ENCODE peak calls at places on chromosome 2, in nine cellular contexts. A, G, W, Z, R, U, F, J and I are unnamed samples.
A peak's percentile ranks its signal among the peaks of the same experiment; 100 is the strongest.

GRCh38 chr2:216533504-216534068 is 34.9 kb downstream of the RPL37A start:
- DNase-seq in F (no peak), R (no peak), Z (no peak), A (no peak), W (no peak), J (no peak), U (no peak), G (no peak), I (peak; percentile 31)

GRCh38 chr2:211745295-211746097 is 793.1 kb downstream of the ERBB4 start:
- DNase-seq in G (peak; percentile 83), Z (peak; percentile 71), F (peak; percentile 84), A (peak; percentile 16), R (peak; percentile 35), J (no peak), W (peak; percentile 43), U (peak; percentile 59), I (peak; percentile 53)

GRCh38 chr2:70385204-70385603 is 83.3 kb upstream of the FAM136A start:
- DNase-seq in J (no peak), F (no peak), A (no peak), U (no peak), G (no peak), Z (peak; percentile 43), R (no peak), W (no peak), I (no peak)

GRCh38 chr2:9282713-9283112 is 76.1 kb downstream of the ASAP2 start:
- DNase-seq in A (no peak), J (no peak), G (no peak), U (no peak), R (no peak), W (no peak), F (no peak), Z (no peak), I (no peak)

GRCh38 chr2:215430528-215431187 is 5.2 kb downstream of the FN1 start:
- DNase-seq in U (peak; percentile 67), Z (no peak), R (no peak), W (no peak), F (no peak), J (no peak), G (peak; percentile 33), A (no peak), I (no peak)

GRCh38 chr2:120482334-120482733 is 136.4 kb downstream of the INHBB start:
- DNase-seq in W (no peak), J (peak; percentile 54), A (no peak), F (no peak), U (no peak), R (no peak), G (no peak), Z (no peak), I (no peak)

GRCh38 chr2:39620067-39620466 is 45.6 kb upstream of the TMEM178A start:
- DNase-seq in F (no peak), W (no peak), Z (peak; percentile 17), G (no peak), U (peak; percentile 89), R (peak; percentile 72), A (peak; percentile 33), J (no peak), I (no peak)

GRCh38 chr2:216555274-216555673 is 56.6 kb downstream of the RPL37A start:
- DNase-seq in G (no peak), R (peak; percentile 73), U (no peak), J (no peak), W (no peak), F (no peak), A (peak; percentile 56), Z (no peak), I (no peak)

GRCh38 chr2:28406276-28407096 is 13.8 kb downstream of the FOSL2 start:
- DNase-seq in G (no peak), F (no peak), A (peak; percentile 46), W (no peak), R (no peak), Z (no peak), U (peak; percentile 67), J (no peak), I (no peak)

GRCh38 chr2:29983308-29983707 is 61.9 kb upstream of the ALK start:
- DNase-seq in R (no peak), J (no peak), G (no peak), U (no peak), F (peak; percentile 38), A (no peak), Z (no peak), W (no peak), I (no peak)

GRCh38 chr2:85112906-85113625 is 20.1 kb upstream of the TCF7L1 start:
- DNase-seq in R (no peak), A (no peak), J (no peak), U (peak; percentile 48), W (no peak), F (no peak), G (no peak), Z (no peak), I (no peak)

GRCh38 chr2:85111819-85112281 is 21.3 kb upstream of the TCF7L1 start:
- DNase-seq in F (no peak), W (no peak), A (no peak), R (no peak), Z (no peak), U (peak; percentile 80), G (no peak), J (no peak), I (no peak)

GRCh38 chr2:85106489-85107180 is 26.6 kb upstream of the TCF7L1 start:
- DNase-seq in F (no peak), A (no peak), R (no peak), J (no peak), U (peak; percentile 54), Z (no peak), W (no peak), G (no peak), I (no peak)

GRCh38 chr2:85114586-85115330 is 18.4 kb upstream of the TCF7L1 start:
- DNase-seq in G (no peak), U (no peak), R (no peak), J (no peak), F (no peak), A (no peak), Z (no peak), W (no peak), I (no peak)

DNA sequence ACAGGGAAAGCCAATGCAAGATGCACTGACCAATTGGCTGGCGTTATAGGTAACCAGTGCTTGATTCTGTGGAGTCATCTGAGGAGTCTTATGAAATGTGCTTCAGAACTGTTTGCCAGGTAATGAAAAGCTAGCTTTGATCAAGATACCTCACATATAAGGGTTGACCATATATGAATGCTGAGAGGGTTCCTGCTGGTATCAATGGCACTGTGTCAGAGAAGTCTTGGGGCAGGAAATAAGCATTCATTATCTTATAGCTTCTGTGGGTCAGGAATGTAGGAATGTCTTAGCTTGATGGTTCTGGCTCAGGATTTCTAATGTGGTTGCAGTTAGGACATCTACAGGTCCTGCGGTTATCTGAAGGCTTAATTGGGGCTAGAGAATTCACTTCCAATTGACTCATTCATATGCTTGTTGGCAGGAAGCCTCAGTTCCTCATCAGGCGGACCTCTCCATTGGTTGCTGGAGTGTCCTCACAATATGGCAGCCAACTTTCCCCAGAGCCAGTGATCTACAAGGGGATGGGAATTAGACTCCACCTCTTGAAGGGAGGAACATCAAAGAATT is 22.1 kb upstream of the TCF7L1 start:
- DNase-seq in R (no peak), G (no peak), W (no peak), J (no peak), F (no peak), A (no peak), Z (no peak), U (peak; percentile 69), I (no peak)
- TF ChIP-seq CTCF in R (no peak), G (no peak), W (no peak), J (no peak), F (no peak), A (no peak), Z (no peak), U (no peak), I (no peak)

DNA sequence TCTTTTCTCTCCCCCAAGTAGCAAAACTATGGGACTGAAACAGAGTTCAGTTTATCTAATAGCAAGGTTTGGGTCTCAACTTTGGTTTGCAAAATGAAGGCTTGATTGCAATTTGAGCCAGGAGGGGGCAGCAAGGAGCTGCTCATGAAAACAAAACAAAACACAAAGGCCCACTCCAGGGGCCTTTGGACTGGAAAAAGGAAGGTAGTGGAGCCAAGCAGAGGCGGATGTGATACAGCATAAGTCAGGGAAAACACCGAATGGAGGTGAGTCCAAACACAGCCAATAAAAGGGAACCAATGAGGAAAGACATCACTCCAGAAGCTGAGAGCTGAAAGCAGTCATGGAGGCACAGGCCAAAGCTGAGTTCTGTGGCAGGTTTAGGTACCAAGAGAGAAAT is 799.7 kb upstream of the ACVR2A start:
- DNase-seq in U (peak; percentile 68), R (no peak), A (peak; percentile 22), Z (peak; percentile 45), J (no peak), F (peak; percentile 92), W (peak; percentile 8), G (peak; percentile 44), I (peak; percentile 75)
- TF ChIP-seq CTCF in U (peak; percentile 76), R (peak; percentile 57), A (peak; percentile 64), Z (peak; percentile 70), J (peak; percentile 84), F (peak; percentile 92), W (peak; percentile 60), G (peak; percentile 73), I (peak; percentile 85)

DNA sequence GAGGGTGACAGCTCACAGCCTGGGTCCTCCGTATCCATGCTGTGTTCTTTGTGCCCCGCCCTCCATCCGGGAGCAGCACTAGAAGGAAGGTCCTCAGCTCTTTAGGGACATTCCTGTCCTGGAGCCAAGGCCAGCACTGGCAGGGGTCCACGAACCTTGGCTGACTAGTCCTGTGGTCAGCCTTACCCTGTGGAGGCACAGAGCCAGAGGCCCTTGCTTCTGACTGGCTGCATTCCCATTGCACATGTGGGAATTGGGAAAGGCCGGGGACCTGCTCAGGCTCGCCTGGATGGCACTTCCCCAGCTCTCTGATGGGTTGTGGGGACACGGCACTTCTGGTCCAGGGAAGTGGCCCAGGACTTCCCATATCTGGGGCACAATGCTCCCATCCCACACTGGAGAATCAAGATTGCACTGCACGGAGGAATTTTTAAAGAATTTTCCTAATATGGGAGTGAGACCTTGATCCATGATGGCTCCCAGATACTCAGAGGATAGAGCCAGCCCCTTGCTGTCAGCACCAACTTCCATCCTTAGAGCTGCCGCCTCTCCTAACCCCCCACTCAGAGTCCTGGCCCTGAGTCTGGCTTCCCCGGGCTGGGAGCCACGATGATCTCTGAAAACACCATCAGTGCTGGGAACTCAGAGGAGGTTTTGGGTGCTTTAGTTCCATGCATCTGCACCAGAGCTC is 24.7 kb upstream of the RHOB start:
- DNase-seq in J (no peak), Z (no peak), W (no peak), G (no peak), F (no peak), R (peak; percentile 98), A (peak; percentile 92), U (peak; percentile 97), I (no peak)
- TF ChIP-seq CTCF in J (no peak), Z (no peak), W (no peak), G (no peak), F (no peak), R (no peak), A (no peak), U (no peak), I (no peak)

GRCh38 chr2:231791107-231791506 is 4.9 kb downstream of the COPS7B start:
- DNase-seq in J (no peak), G (no peak), A (no peak), F (no peak), U (no peak), R (no peak), W (no peak), Z (peak; percentile 35), I (no peak)

GRCh38 chr2:231800493-231801091 is 14.3 kb downstream of the COPS7B start:
- DNase-seq in Z (peak; percentile 55), G (peak; percentile 42), F (peak; percentile 84), W (no peak), R (peak; percentile 38), U (peak; percentile 56), A (peak; percentile 30), J (no peak), I (peak; percentile 79)

GRCh38 chr2:231794383-231794782 is 8.1 kb downstream of the COPS7B start:
- DNase-seq in U (no peak), W (no peak), Z (no peak), A (no peak), F (no peak), J (no peak), R (no peak), G (no peak), I (no peak)

GRCh38 chr2:231795525-231796327 is 9.5 kb downstream of the COPS7B start:
- DNase-seq in F (no peak), A (no peak), U (peak; percentile 76), J (no peak), Z (peak; percentile 97), R (peak; percentile 59), G (peak; percentile 36), W (peak; percentile 35), I (no peak)
- TF ChIP-seq CTCF in F (peak; percentile 66), A (no peak), U (peak; percentile 32), J (peak; percentile 71), Z (peak; percentile 48), R (peak; percentile 42), G (peak; percentile 39), W (peak; percentile 56), I (peak; percentile 17)